ENCODE peak calls at places on chromosomes 5 and 9, in six cellular contexts. C, O, J, Y, E and H are unnamed samples.

GRCh38 chr5:77518304-77518703 is 26.2 kb upstream of the WDR41 start:
- DNase-seq in E (no peak), J (peak), O (no peak), Y (no peak), C (peak), H (peak)

GRCh38 chr9:21559402-21560280 is 77.5 kb upstream of the IFNE start:
- DNase-seq in C (peak), E (peak), O (no peak), J (peak), Y (peak), H (no peak)

GRCh38 chr9:127968046-127968445 is 12.7 kb downstream of the EEIG1 start:
- DNase-seq in J (no peak), O (peak), C (peak), Y (no peak), E (peak), H (no peak)

GRCh38 chr9:21316032-21316842 is 11.1 kb upstream of the IFNA5 start:
- DNase-seq in O (no peak), J (no peak), Y (no peak), E (no peak), C (no peak), H (no peak)

GRCh38 chr5:150593593-150593992 is 46.9 kb upstream of the SYNPO start:
- DNase-seq in J (no peak), O (peak), E (no peak), Y (no peak), C (no peak), H (no peak)

GRCh38 chr5:59275537-59276276 is 617.8 kb downstream of the PDE4D start:
- DNase-seq in E (no peak), C (peak), J (peak), O (peak), Y (peak), H (no peak)

GRCh38 chr9:129720181-129720864 is 32.5 kb downstream of the PTGES start:
- DNase-seq in O (no peak), J (peak), Y (peak), E (no peak), C (no peak), H (no peak)

GRCh38 chr5:73825219-73825618 is 199.2 kb downstream of the ARHGEF28 start:
- DNase-seq in E (no peak), O (no peak), C (no peak), J (no peak), Y (no peak), H (no peak)

GRCh38 chr9:86668488-86668887 is 278.8 kb downstream of the GAS1 start:
- DNase-seq in E (no peak), C (no peak), O (no peak), Y (no peak), J (no peak), H (no peak)

GRCh38 chr5:138962619-138963370 is 87.7 kb upstream of the LRRTM2 start:
- DNase-seq in Y (peak), O (no peak), J (no peak), C (no peak), E (no peak), H (no peak)

GRCh38 chr5:140043508-140043872 is 391 bp upstream of the NRG2 start:
- DNase-seq in O (no peak), Y (peak), J (peak), C (peak), E (no peak), H (no peak)

GRCh38 chr5:9149988-9150387 is 395.9 kb downstream of the SEMA5A start:
- DNase-seq in J (no peak), O (no peak), C (peak), Y (no peak), E (no peak), H (no peak)

GRCh38 chr5:138077064-138077696 is 6.7 kb upstream of the WNT8A start:
- DNase-seq in O (peak), Y (peak), J (peak), E (peak), C (peak), H (peak)

GRCh38 chr9:126464694-126465441 is 138.2 kb downstream of the MVB12B start:
- DNase-seq in C (no peak), E (no peak), J (no peak), O (no peak), Y (no peak), H (no peak)

GRCh38 chr5:151130922-151131891 is 26.4 kb downstream of the ANXA6 start:
- DNase-seq in C (no peak), E (no peak), O (peak), Y (no peak), J (no peak), H (no peak)